ENCODE peak calls at places on chromosomes 6 and 20, in four cellular contexts. C is prostate gland, T is heart right ventricle, N is cardiac muscle cell. Q is an unnamed sample.

GRCh38 chr20:10715035-10715434 is 41.2 kb upstream of the JAG1 start:
- DNase-seq in C (no peak), T (no peak), N (no peak), Q (no peak)

GRCh38 chr20:36175016-36175415 is 20.5 kb downstream of the EPB41L1 start:
- DNase-seq in C (no peak), T (no peak), N (no peak), Q (no peak)

GRCh38 chr20:30910937-30911725 is 346.3 kb upstream of the DEFB115 start:
- DNase-seq in C (no peak), T (no peak), N (no peak), Q (no peak)

GRCh38 chr6:27178001-27178730 is 69.3 kb upstream of the PRSS16 start:
- DNase-seq in C (peak; percentile 42), T (peak; percentile 22), N (peak; percentile 94), Q (peak; percentile 64)

GRCh38 chr6:68008445-68008844 is 626.6 kb upstream of the ADGRB3 start:
- DNase-seq in C (no peak), T (no peak), N (peak; percentile 22), Q (no peak)

GRCh38 chr20:17859002-17859615 is 109.5 kb downstream of the SNX5 start:
- DNase-seq in C (no peak), T (no peak), N (no peak), Q (peak; percentile 62)

GRCh38 chr6:85361643-85362014 is 88.3 kb upstream of the NT5E start:
- DNase-seq in C (no peak), T (no peak), N (no peak), Q (no peak)

GRCh38 chr20:48187891-48188290 is 402.6 kb upstream of the SULF2 start:
- DNase-seq in C (no peak), T (no peak), N (no peak), Q (no peak)

GRCh38 chr6:41464481-41464880 is 81.7 kb upstream of the FOXP4 start:
- DNase-seq in C (no peak), T (no peak), N (peak; percentile 64), Q (no peak)

GRCh38 chr6:35490821-35491557 is 5.9 kb downstream of the TEAD3 start:
- DNase-seq in C (no peak), T (no peak), N (no peak), Q (no peak)

GRCh38 chr20:31637660-31638059 is at the start of gene COX4I2:
- DNase-seq in C (no peak), T (peak; percentile 67), N (no peak), Q (no peak)

GRCh38 chr20:6122873-6123649 is at the start of gene FERMT1:
- DNase-seq in C (peak; percentile 54), T (peak; percentile 63), N (peak; percentile 78), Q (peak; percentile 67)

GRCh38 chr20:47659904-47660601 is 125.2 kb downstream of the SULF2 start:
- DNase-seq in C (no peak), T (no peak), N (no peak), Q (no peak)

GRCh38 chr6:28943557-28944411 is 20.0 kb upstream of the TRIM27 start:
- DNase-seq in C (no peak), T (peak; percentile 61), N (peak; percentile 75), Q (peak; percentile 66)

GRCh38 chr6:90375681-90376439 is 79.2 kb upstream of the BACH2 start:
- DNase-seq in C (peak; percentile 20), T (no peak), N (peak; percentile 42), Q (peak; percentile 32)

GRCh38 chr20:46219190-46219589 is 89.1 kb downstream of the CDH22 start:
- DNase-seq in C (no peak), T (no peak), N (no peak), Q (no peak)

GRCh38 chr6:26493258-26493657 is 6.8 kb upstream of the BTN1A1 start:
- DNase-seq in C (no peak), T (no peak), N (peak; percentile 41), Q (no peak)

GRCh38 chr6:30802731-30803130 is 58.4 kb upstream of the IER3 start:
- DNase-seq in C (no peak), T (no peak), N (no peak), Q (no peak)

GRCh38 chr6:157054531-157054979 is 268.8 kb downstream of the TMEM242 start:
- DNase-seq in C (no peak), T (no peak), N (no peak), Q (no peak)

GRCh38 chr20:46555370-46555956 is 5.0 kb upstream of the OCSTAMP start:
- DNase-seq in C (no peak), T (no peak), N (no peak), Q (no peak)

GRCh38 chr20:2879148-2879547 is 5.9 kb downstream of the PTPRA start:
- DNase-seq in C (no peak), T (no peak), N (peak; percentile 79), Q (no peak)
- H3K27ac ChIP-seq in C (no peak overlapping the region), T (no peak overlapping the region), N (no peak overlapping the region), Q (no peak overlapping the region)

DNA sequence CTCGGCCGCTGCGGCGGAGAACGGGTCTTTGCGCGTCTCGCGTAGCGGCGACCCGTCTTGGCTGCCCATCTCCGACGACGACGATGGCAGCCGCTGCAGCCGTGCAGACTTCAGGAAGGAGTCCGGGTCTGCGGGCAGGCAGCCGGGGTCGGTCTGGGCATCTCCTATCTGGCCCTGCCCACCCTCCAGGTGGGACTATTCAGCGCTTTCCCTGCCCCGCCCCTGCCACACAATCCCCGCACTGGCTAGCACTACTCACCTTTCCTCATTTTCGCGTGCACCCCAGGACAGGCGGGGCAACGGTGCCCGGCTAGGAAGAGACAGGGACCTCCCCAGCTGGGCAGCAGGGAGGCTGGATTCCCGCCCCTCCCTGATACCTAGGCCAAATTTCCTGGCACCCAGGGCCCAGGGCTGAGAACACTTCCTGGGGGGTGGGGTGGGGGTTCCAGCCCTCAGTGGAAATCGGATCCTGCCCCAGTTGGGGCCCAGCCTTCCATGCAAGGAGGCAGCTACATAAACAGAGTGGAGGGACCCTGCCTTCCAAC is 9.2 kb downstream of the GGT7 start:
- DNase-seq in C (no peak), T (no peak), N (no peak), Q (no peak)
- H3K27ac ChIP-seq in C (no peak overlapping the region), T (no peak overlapping the region), N (no peak overlapping the region), Q (no peak overlapping the region)

DNA sequence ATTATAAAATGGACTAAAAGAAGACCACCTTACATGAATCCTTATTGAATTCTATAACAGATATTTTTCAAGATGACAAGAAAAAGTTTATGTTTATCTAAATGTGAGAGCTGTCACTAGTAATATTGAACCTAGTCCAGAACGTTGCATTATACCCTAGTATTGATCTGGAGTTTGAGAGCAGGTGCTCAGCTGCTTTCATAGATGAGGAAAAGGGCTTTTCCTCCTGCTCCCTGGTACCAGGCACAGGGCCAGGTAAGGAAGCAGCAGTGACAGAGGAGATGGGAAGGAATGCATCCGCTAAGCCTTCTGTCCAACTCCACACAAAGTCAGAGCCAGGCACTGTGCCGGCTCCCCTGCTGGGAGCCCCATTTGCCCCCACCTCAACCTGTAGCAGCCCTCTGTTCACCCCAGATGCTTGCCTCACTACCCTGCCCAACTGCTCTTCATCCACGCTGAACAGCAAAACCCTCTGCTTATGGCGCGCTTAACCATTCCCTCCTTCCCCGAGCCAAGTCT is 393.2 kb downstream of the FRK start:
- DNase-seq in C (no peak), T (no peak), N (no peak), Q (no peak)
- H3K27ac ChIP-seq in C (no peak overlapping the region), T (no peak overlapping the region), N (no peak overlapping the region), Q (no peak overlapping the region)

DNA sequence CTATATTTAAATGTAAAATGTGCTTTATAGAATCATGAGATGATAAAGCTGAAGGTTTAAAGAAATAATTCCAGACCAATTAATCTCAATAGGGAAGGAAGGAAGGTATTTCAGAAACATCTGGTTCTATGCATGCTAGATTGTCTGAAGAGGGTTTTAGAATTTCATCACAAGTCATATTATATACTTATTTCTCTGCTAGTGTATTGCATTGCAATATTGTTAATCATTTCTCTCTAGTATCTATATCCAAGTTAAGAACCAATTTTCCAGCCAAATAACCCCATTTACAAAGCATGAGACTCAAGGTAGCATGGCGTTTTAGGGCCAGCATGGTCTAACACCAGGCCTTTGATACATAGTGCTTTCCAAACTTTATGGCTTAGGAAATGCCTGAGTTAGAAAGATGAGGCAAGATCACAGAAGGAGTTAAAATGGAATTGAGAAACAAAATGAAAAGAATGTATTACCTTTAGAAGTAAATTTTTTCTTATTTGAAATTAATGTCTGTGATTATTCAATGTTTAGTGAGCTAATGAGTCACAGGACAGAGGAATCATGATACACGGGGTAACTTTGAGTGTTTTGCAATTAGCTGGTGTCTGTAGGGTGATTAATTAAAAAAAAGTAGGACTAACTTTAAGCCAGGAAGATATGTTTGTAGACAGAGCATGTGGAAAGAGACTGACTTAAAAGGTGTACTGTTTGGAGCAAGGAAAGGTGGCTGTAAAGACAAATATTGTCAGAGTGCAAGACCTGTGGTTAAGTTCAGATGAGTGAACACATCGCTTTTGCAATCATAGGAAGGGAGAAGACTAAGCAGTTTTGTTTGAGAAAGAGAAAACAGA is 1006.1 kb upstream of the CITED2 start:
- DNase-seq in C (no peak), T (no peak), N (no peak), Q (no peak)
- H3K27ac ChIP-seq in C (no peak overlapping the region), T (no peak overlapping the region), N (no peak overlapping the region), Q (no peak overlapping the region)

GRCh38 chr6:105041880-105042279 is 85.0 kb downstream of the LIN28B start:
- DNase-seq in C (no peak), T (no peak), N (no peak), Q (no peak)
- H3K27ac ChIP-seq in C (no peak overlapping the region), T (no peak overlapping the region), N (peak overlapping the region; percentile 79), Q (no peak overlapping the region)

Q was measured in body of pancreas.